ENCODE peak calls at places on chromosome 7, in four cellular contexts. One of them, this sample, is unnamed.

GRCh38 chr7:46752881-46753366 is 829.0 kb downstream of the TNS3 start:
- DNase-seq in activated CD4-positive, alpha-beta T cell treated with anti-CD3 and anti-CD28 coated beads, Interleukin-2, amount 50 U/mL, for 4 hours: no peak
- DNase-seq in foreskin keratinocyte: peak
- DNase-seq in hepatocyte: no peak
- DNase-seq in this sample: peak

GRCh38 chr7:18087031-18087686 is 59.5 kb upstream of the PRPS1L1 start:
- DNase-seq in activated CD4-positive, alpha-beta T cell treated with anti-CD3 and anti-CD28 coated beads, Interleukin-2, amount 50 U/mL, for 4 hours: no peak
- DNase-seq in foreskin keratinocyte: peak
- DNase-seq in hepatocyte: peak
- DNase-seq in this sample: no peak

GRCh38 chr7:149354119-149354518 is 92.1 kb downstream of the ZNF783 start:
- DNase-seq in activated CD4-positive, alpha-beta T cell treated with anti-CD3 and anti-CD28 coated beads, Interleukin-2, amount 50 U/mL, for 4 hours: no peak
- DNase-seq in foreskin keratinocyte: no peak
- DNase-seq in hepatocyte: no peak
- DNase-seq in this sample: no peak

GRCh38 chr7:16421333-16422099 is at the start of gene CRPPA:
- DNase-seq in activated CD4-positive, alpha-beta T cell treated with anti-CD3 and anti-CD28 coated beads, Interleukin-2, amount 50 U/mL, for 4 hours: peak
- DNase-seq in foreskin keratinocyte: peak
- DNase-seq in hepatocyte: peak
- DNase-seq in this sample: peak

GRCh38 chr7:36280840-36281812 is 108.5 kb upstream of the ANLN start:
- DNase-seq in activated CD4-positive, alpha-beta T cell treated with anti-CD3 and anti-CD28 coated beads, Interleukin-2, amount 50 U/mL, for 4 hours: no peak
- DNase-seq in foreskin keratinocyte: peak
- DNase-seq in hepatocyte: peak
- DNase-seq in this sample: peak

GRCh38 chr7:132073920-132074589 is 502.2 kb downstream of the PLXNA4 start:
- DNase-seq in activated CD4-positive, alpha-beta T cell treated with anti-CD3 and anti-CD28 coated beads, Interleukin-2, amount 50 U/mL, for 4 hours: no peak
- DNase-seq in foreskin keratinocyte: no peak
- DNase-seq in hepatocyte: no peak
- DNase-seq in this sample: no peak

GRCh38 chr7:100559127-100559526 is 14.6 kb downstream of the SAP25 start:
- DNase-seq in activated CD4-positive, alpha-beta T cell treated with anti-CD3 and anti-CD28 coated beads, Interleukin-2, amount 50 U/mL, for 4 hours: no peak
- DNase-seq in foreskin keratinocyte: no peak
- DNase-seq in hepatocyte: no peak
- DNase-seq in this sample: no peak

GRCh38 chr7:150388709-150389531 is 9.8 kb downstream of the ZNF775 start:
- DNase-seq in activated CD4-positive, alpha-beta T cell treated with anti-CD3 and anti-CD28 coated beads, Interleukin-2, amount 50 U/mL, for 4 hours: no peak
- DNase-seq in foreskin keratinocyte: no peak
- DNase-seq in hepatocyte: peak
- DNase-seq in this sample: no peak

GRCh38 chr7:134470864-134471263 is 12.0 kb upstream of the AKR1B1 start:
- DNase-seq in activated CD4-positive, alpha-beta T cell treated with anti-CD3 and anti-CD28 coated beads, Interleukin-2, amount 50 U/mL, for 4 hours: no peak
- DNase-seq in foreskin keratinocyte: peak
- DNase-seq in hepatocyte: peak
- DNase-seq in this sample: peak

GRCh38 chr7:43141091-43141490 is 28.6 kb downstream of the HECW1 start:
- DNase-seq in activated CD4-positive, alpha-beta T cell treated with anti-CD3 and anti-CD28 coated beads, Interleukin-2, amount 50 U/mL, for 4 hours: no peak
- DNase-seq in foreskin keratinocyte: no peak
- DNase-seq in hepatocyte: no peak
- DNase-seq in this sample: no peak

GRCh38 chr7:145036592-145037386 is 200.9 kb upstream of the TPK1 start:
- DNase-seq in activated CD4-positive, alpha-beta T cell treated with anti-CD3 and anti-CD28 coated beads, Interleukin-2, amount 50 U/mL, for 4 hours: peak
- DNase-seq in foreskin keratinocyte: peak
- DNase-seq in hepatocyte: peak
- DNase-seq in this sample: peak

GRCh38 chr7:80385512-80385911 is 126.4 kb downstream of the GNAT3 start:
- DNase-seq in activated CD4-positive, alpha-beta T cell treated with anti-CD3 and anti-CD28 coated beads, Interleukin-2, amount 50 U/mL, for 4 hours: no peak
- DNase-seq in foreskin keratinocyte: no peak
- DNase-seq in hepatocyte: no peak
- DNase-seq in this sample: no peak

GRCh38 chr7:128353189-128353588 is 8.3 kb downstream of the PRRT4 start:
- DNase-seq in activated CD4-positive, alpha-beta T cell treated with anti-CD3 and anti-CD28 coated beads, Interleukin-2, amount 50 U/mL, for 4 hours: no peak
- DNase-seq in foreskin keratinocyte: no peak
- DNase-seq in hepatocyte: no peak
- DNase-seq in this sample: no peak

GRCh38 chr7:55065079-55065478 is 46.3 kb downstream of the EGFR start:
- DNase-seq in activated CD4-positive, alpha-beta T cell treated with anti-CD3 and anti-CD28 coated beads, Interleukin-2, amount 50 U/mL, for 4 hours: no peak
- DNase-seq in foreskin keratinocyte: peak
- DNase-seq in hepatocyte: peak
- DNase-seq in this sample: peak

GRCh38 chr7:101411477-101411954 is 48.8 kb downstream of the COL26A1 start:
- DNase-seq in activated CD4-positive, alpha-beta T cell treated with anti-CD3 and anti-CD28 coated beads, Interleukin-2, amount 50 U/mL, for 4 hours: no peak
- DNase-seq in foreskin keratinocyte: no peak
- DNase-seq in hepatocyte: no peak
- DNase-seq in this sample: no peak

GRCh38 chr7:85521108-85521694 is 334.3 kb upstream of the SEMA3D start:
- DNase-seq in activated CD4-positive, alpha-beta T cell treated with anti-CD3 and anti-CD28 coated beads, Interleukin-2, amount 50 U/mL, for 4 hours: no peak
- DNase-seq in foreskin keratinocyte: no peak
- DNase-seq in hepatocyte: no peak
- DNase-seq in this sample: no peak

GRCh38 chr7:78118470-78118869 is 319.9 kb downstream of the PHTF2 start:
- DNase-seq in activated CD4-positive, alpha-beta T cell treated with anti-CD3 and anti-CD28 coated beads, Interleukin-2, amount 50 U/mL, for 4 hours: no peak
- DNase-seq in foreskin keratinocyte: no peak
- DNase-seq in hepatocyte: no peak
- DNase-seq in this sample: no peak

GRCh38 chr7:98335411-98335977 is 54.0 kb downstream of the BRI3 start:
- DNase-seq in activated CD4-positive, alpha-beta T cell treated with anti-CD3 and anti-CD28 coated beads, Interleukin-2, amount 50 U/mL, for 4 hours: no peak
- DNase-seq in foreskin keratinocyte: no peak
- DNase-seq in hepatocyte: no peak
- DNase-seq in this sample: no peak

GRCh38 chr7:64099656-64100531 is 54.7 kb downstream of the ZNF727 start:
- DNase-seq in activated CD4-positive, alpha-beta T cell treated with anti-CD3 and anti-CD28 coated beads, Interleukin-2, amount 50 U/mL, for 4 hours: no peak
- DNase-seq in foreskin keratinocyte: no peak
- DNase-seq in hepatocyte: no peak
- DNase-seq in this sample: no peak

GRCh38 chr7:158861004-158861787 is 4.8 kb downstream of the DYNC2I1 start:
- DNase-seq in activated CD4-positive, alpha-beta T cell treated with anti-CD3 and anti-CD28 coated beads, Interleukin-2, amount 50 U/mL, for 4 hours: no peak
- DNase-seq in foreskin keratinocyte: no peak
- DNase-seq in hepatocyte: no peak
- DNase-seq in this sample: no peak

GRCh38 chr7:7799138-7799537 is 80.7 kb upstream of the RPA3 start:
- DNase-seq in activated CD4-positive, alpha-beta T cell treated with anti-CD3 and anti-CD28 coated beads, Interleukin-2, amount 50 U/mL, for 4 hours: no peak
- DNase-seq in foreskin keratinocyte: no peak
- DNase-seq in hepatocyte: peak
- DNase-seq in this sample: peak

GRCh38 chr7:33922820-33923219 is 17.5 kb downstream of the BMPER start:
- DNase-seq in activated CD4-positive, alpha-beta T cell treated with anti-CD3 and anti-CD28 coated beads, Interleukin-2, amount 50 U/mL, for 4 hours: no peak
- DNase-seq in foreskin keratinocyte: no peak
- DNase-seq in hepatocyte: no peak
- DNase-seq in this sample: no peak

GRCh38 chr7:140342732-140343514 is 55.4 kb downstream of the SLC37A3 start:
- DNase-seq in activated CD4-positive, alpha-beta T cell treated with anti-CD3 and anti-CD28 coated beads, Interleukin-2, amount 50 U/mL, for 4 hours: no peak
- DNase-seq in foreskin keratinocyte: no peak
- DNase-seq in hepatocyte: peak
- DNase-seq in this sample: no peak

GRCh38 chr7:7219216-7219615 is 36.9 kb downstream of the C1GALT1 start:
- DNase-seq in activated CD4-positive, alpha-beta T cell treated with anti-CD3 and anti-CD28 coated beads, Interleukin-2, amount 50 U/mL, for 4 hours: no peak
- DNase-seq in foreskin keratinocyte: peak
- DNase-seq in hepatocyte: no peak
- DNase-seq in this sample: no peak

GRCh38 chr7:130493275-130493868 is 1.5 kb downstream of the MEST start:
- DNase-seq in activated CD4-positive, alpha-beta T cell treated with anti-CD3 and anti-CD28 coated beads, Interleukin-2, amount 50 U/mL, for 4 hours: no peak
- DNase-seq in foreskin keratinocyte: peak
- DNase-seq in hepatocyte: no peak
- DNase-seq in this sample: no peak

GRCh38 chr7:155298834-155299538 is 1.3 kb downstream of the INSIG1 start:
- DNase-seq in activated CD4-positive, alpha-beta T cell treated with anti-CD3 and anti-CD28 coated beads, Interleukin-2, amount 50 U/mL, for 4 hours: peak
- DNase-seq in foreskin keratinocyte: peak
- DNase-seq in hepatocyte: peak
- DNase-seq in this sample: peak

GRCh38 chr7:22179442-22179879 is 177.5 kb downstream of the RAPGEF5 start:
- DNase-seq in activated CD4-positive, alpha-beta T cell treated with anti-CD3 and anti-CD28 coated beads, Interleukin-2, amount 50 U/mL, for 4 hours: no peak
- DNase-seq in foreskin keratinocyte: no peak
- DNase-seq in hepatocyte: no peak
- DNase-seq in this sample: no peak

GRCh38 chr7:32532716-32533115 is 37.4 kb downstream of the AVL9 start:
- DNase-seq in activated CD4-positive, alpha-beta T cell treated with anti-CD3 and anti-CD28 coated beads, Interleukin-2, amount 50 U/mL, for 4 hours: no peak
- DNase-seq in foreskin keratinocyte: no peak
- DNase-seq in hepatocyte: no peak
- DNase-seq in this sample: no peak

GRCh38 chr7:87151002-87151505 is 1.2 kb upstream of the DMTF1 start:
- DNase-seq in activated CD4-positive, alpha-beta T cell treated with anti-CD3 and anti-CD28 coated beads, Interleukin-2, amount 50 U/mL, for 4 hours: no peak
- DNase-seq in foreskin keratinocyte: no peak
- DNase-seq in hepatocyte: no peak
- DNase-seq in this sample: no peak

GRCh38 chr7:101362334-101363195 is at the start of gene COL26A1:
- DNase-seq in activated CD4-positive, alpha-beta T cell treated with anti-CD3 and anti-CD28 coated beads, Interleukin-2, amount 50 U/mL, for 4 hours: peak
- DNase-seq in foreskin keratinocyte: no peak
- DNase-seq in hepatocyte: peak
- DNase-seq in this sample: no peak

GRCh38 chr7:44748948-44749731 is 493 bp downstream of the ZMIZ2 start:
- DNase-seq in activated CD4-positive, alpha-beta T cell treated with anti-CD3 and anti-CD28 coated beads, Interleukin-2, amount 50 U/mL, for 4 hours: no peak
- DNase-seq in foreskin keratinocyte: no peak
- DNase-seq in hepatocyte: peak
- DNase-seq in this sample: no peak

This sample was measured in RWPE1.